ENCODE peak calls at places on chromosomes 16 and 17, in ten cellular contexts. C is uterus; E is natural killer cell; F is AG04450; G is AG10803; A is right lobe of liver; U is HFFc6; W is fibroblast of lung; B is AG04449; S is CD4-positive, alpha-beta T cell. M is an unnamed sample.

GRCh38 chr17:67491009-67491677 is 114.1 kb downstream of the PITPNC1 start:
- DNase-seq in U (peak), F (peak), S (no peak), G (peak), B (peak), C (peak), A (peak), W (peak), E (peak), M (no peak)

GRCh38 chr16:69112285-69113129 is 7.1 kb downstream of the HAS3 start:
- DNase-seq in U (no peak), A (peak), S (peak), G (peak), B (no peak), W (peak), F (no peak), C (no peak), E (peak), M (peak)

GRCh38 chr16:57647136-57647875 is 18.9 kb downstream of the ADGRG1 start:
- DNase-seq in E (no peak), G (no peak), F (no peak), C (no peak), W (no peak), S (no peak), B (no peak), A (no peak), U (no peak), M (no peak)

GRCh38 chr16:9286930-9287329 is 195.5 kb downstream of the HAPSTR1 start:
- DNase-seq in C (no peak), A (no peak), W (no peak), E (no peak), G (no peak), F (no peak), U (no peak), B (no peak), S (no peak), M (no peak)

GRCh38 chr17:58447039-58447975 is 30.0 kb upstream of the RNF43 start:
- DNase-seq in A (peak), S (peak), B (peak), C (no peak), U (peak), G (peak), E (peak), W (peak), F (peak), M (peak)

GRCh38 chr17:13601776-13602551 is at the start of gene HS3ST3A1:
- DNase-seq in W (peak), S (no peak), A (peak), F (peak), B (no peak), E (no peak), C (peak), U (peak), G (peak), M (no peak)

GRCh38 chr16:84449156-84450140 is 55.0 kb downstream of the MEAK7 start:
- DNase-seq in A (no peak), F (no peak), U (no peak), E (no peak), C (no peak), S (peak), B (no peak), G (no peak), W (no peak), M (no peak)

GRCh38 chr17:47703191-47703591 is 9.2 kb downstream of the TBKBP1 start:
- DNase-seq in A (no peak), E (peak), G (no peak), B (no peak), W (no peak), S (no peak), U (no peak), F (no peak), C (no peak), M (no peak)

GRCh38 chr16:49349446-49350168 is 24.0 kb upstream of the C16orf78 start:
- DNase-seq in U (no peak), S (no peak), C (no peak), E (no peak), G (no peak), W (no peak), B (no peak), A (no peak), F (no peak), M (no peak)

GRCh38 chr16:17368951-17369350 is 101.8 kb downstream of the XYLT1 start:
- DNase-seq in W (no peak), F (no peak), B (no peak), U (no peak), G (no peak), S (peak), E (no peak), C (no peak), A (no peak), M (no peak)

GRCh38 chr16:48831081-48831722 is 221.2 kb upstream of the N4BP1 start:
- DNase-seq in E (no peak), U (no peak), F (no peak), C (no peak), B (no peak), S (no peak), G (no peak), A (no peak), W (no peak), M (no peak)

GRCh38 chr17:76753061-76753961 is 15.4 kb downstream of the MFSD11 start:
- DNase-seq in W (no peak), U (no peak), E (no peak), S (peak), B (no peak), A (no peak), G (no peak), F (no peak), C (no peak), M (no peak)

GRCh38 chr17:33914120-33914519 is 341.0 kb upstream of the CCL2 start:
- DNase-seq in E (no peak), S (no peak), G (no peak), B (no peak), U (no peak), W (no peak), A (no peak), C (no peak), F (no peak), M (no peak)

GRCh38 chr16:67174706-67175231 is 4.4 kb downstream of the NOL3 start:
- DNase-seq in F (no peak), W (no peak), B (no peak), E (no peak), C (no peak), G (no peak), U (no peak), A (no peak), S (no peak), M (no peak)

GRCh38 chr17:27818311-27819170 is 18.2 kb upstream of the NOS2 start:
- DNase-seq in E (no peak), F (no peak), U (no peak), W (no peak), S (no peak), A (no peak), G (no peak), B (no peak), C (no peak), M (no peak)

GRCh38 chr17:80082403-80083135 is 18.8 kb upstream of the GAA start:
- DNase-seq in C (peak), W (peak), S (peak), G (peak), B (no peak), E (peak), U (peak), F (peak), A (no peak), M (peak)

GRCh38 chr17:58320163-58320558 is 8.4 kb downstream of the TSPOAP1 start:
- DNase-seq in W (no peak), S (peak), F (no peak), C (no peak), U (no peak), E (no peak), B (no peak), G (no peak), A (peak), M (peak)

GRCh38 chr17:14113137-14113536 is 43.8 kb downstream of the COX10 start:
- DNase-seq in F (no peak), S (no peak), E (no peak), W (no peak), B (no peak), A (no peak), C (no peak), G (no peak), U (no peak), M (no peak)

GRCh38 chr16:85898521-85899442 is at the start of gene IRF8:
- DNase-seq in A (peak), F (no peak), C (peak), G (no peak), W (peak), U (no peak), E (peak), B (no peak), S (peak), M (peak)

GRCh38 chr16:88534731-88535141 is 35.5 kb upstream of the ZC3H18 start:
- DNase-seq in F (no peak), G (peak), C (no peak), E (no peak), S (no peak), U (peak), W (peak), B (no peak), A (no peak), M (peak)

GRCh38 chr16:48114410-48114809 is 41.4 kb downstream of the ABCC12 start:
- DNase-seq in C (no peak), F (no peak), U (no peak), B (no peak), W (no peak), G (no peak), A (no peak), S (no peak), E (no peak), M (no peak)

GRCh38 chr16:4795181-4795827 is at the start of gene SMIM22:
- DNase-seq in E (no peak), U (no peak), W (no peak), A (no peak), G (no peak), S (no peak), F (no peak), C (no peak), B (no peak), M (no peak)

GRCh38 chr17:77002103-77003045 is 134.2 kb downstream of the MGAT5B start:
- DNase-seq in F (peak), E (no peak), G (peak), A (no peak), C (no peak), S (no peak), B (no peak), U (peak), W (peak), M (no peak)

GRCh38 chr17:63420868-63421680 is 25.0 kb downstream of the CYB561 start:
- DNase-seq in E (no peak), U (no peak), F (no peak), S (no peak), W (no peak), G (no peak), B (no peak), A (no peak), C (no peak), M (no peak)

GRCh38 chr17:66715745-66716156 is 119.2 kb upstream of the CACNG5 start:
- DNase-seq in F (peak), B (peak), W (peak), A (no peak), S (no peak), G (peak), U (peak), C (no peak), E (no peak), M (no peak)

GRCh38 chr16:87625241-87625797 is 23.0 kb downstream of the JPH3 start:
- DNase-seq in G (no peak), B (no peak), C (no peak), F (no peak), W (no peak), S (no peak), A (no peak), E (no peak), U (no peak), M (no peak)

GRCh38 chr17:50426814-50427787 is 1.1 kb downstream of the ACSF2 start:
- DNase-seq in G (peak), E (peak), B (no peak), A (peak), F (no peak), C (no peak), S (peak), W (peak), U (peak), M (peak)

GRCh38 chr17:27471321-27472269 is 15.3 kb downstream of the KSR1 start:
- DNase-seq in F (no peak), C (no peak), B (no peak), G (no peak), A (no peak), W (no peak), U (no peak), S (peak), E (no peak), M (peak)

GRCh38 chr16:67207857-67208524 is 9.1 kb downstream of the ELMO3 start:
- DNase-seq in A (no peak), U (peak), G (peak), F (no peak), W (peak), S (no peak), C (no peak), E (no peak), B (no peak), M (no peak)

GRCh38 chr17:81601525-81602120 is 35.3 kb downstream of the NPLOC4 start:
- DNase-seq in B (no peak), C (no peak), E (no peak), F (peak), U (peak), W (peak), G (peak), A (no peak), S (no peak), M (no peak)

GRCh38 chr16:101586-101985 is 23.6 kb downstream of the MPG start:
- DNase-seq in S (no peak), F (no peak), C (no peak), E (no peak), G (no peak), W (no peak), U (no peak), A (no peak), B (no peak), M (no peak)

GRCh38 chr16:48269011-48269410 is 21.7 kb upstream of the ABCC11 start:
- DNase-seq in G (no peak), C (no peak), F (no peak), E (no peak), B (no peak), W (no peak), U (no peak), A (no peak), S (no peak), M (no peak)

GRCh38 chr16:54817432-54817831 is 113.2 kb upstream of the IRX5 start:
- DNase-seq in C (no peak), U (peak), F (no peak), S (no peak), B (no peak), A (no peak), G (peak), W (no peak), E (no peak), M (no peak)

GRCh38 chr17:83010323-83011200 is 68.8 kb upstream of the METRNL start:
- DNase-seq in A (no peak), U (no peak), B (no peak), S (no peak), G (peak), W (peak), C (peak), F (no peak), E (no peak), M (no peak)

GRCh38 chr16:74691093-74691855 is 9.4 kb downstream of the MLKL start:
- DNase-seq in U (no peak), A (no peak), C (no peak), B (no peak), W (no peak), F (no peak), S (no peak), E (no peak), G (peak), M (no peak)

GRCh38 chr16:57479422-57480126 is 6.7 kb downstream of the DOK4 start:
- DNase-seq in C (peak), E (no peak), W (peak), B (no peak), S (no peak), A (no peak), F (no peak), G (peak), U (peak), M (no peak)

GRCh38 chr17:47803751-47804150 is 17.8 kb downstream of the OSBPL7 start:
- DNase-seq in F (no peak), B (no peak), C (no peak), S (no peak), W (no peak), A (no peak), U (no peak), G (no peak), E (no peak), M (no peak)

GRCh38 chr17:19365499-19365817 is 2.9 kb upstream of the B9D1 start:
- DNase-seq in F (no peak), S (peak), W (no peak), G (no peak), B (no peak), U (no peak), E (no peak), C (no peak), A (no peak), M (no peak)

GRCh38 chr16:85491798-85492616 is 121.1 kb upstream of the GSE1 start:
- DNase-seq in G (peak), A (peak), B (no peak), S (no peak), F (no peak), E (no peak), W (peak), U (peak), C (peak), M (no peak)

DNA sequence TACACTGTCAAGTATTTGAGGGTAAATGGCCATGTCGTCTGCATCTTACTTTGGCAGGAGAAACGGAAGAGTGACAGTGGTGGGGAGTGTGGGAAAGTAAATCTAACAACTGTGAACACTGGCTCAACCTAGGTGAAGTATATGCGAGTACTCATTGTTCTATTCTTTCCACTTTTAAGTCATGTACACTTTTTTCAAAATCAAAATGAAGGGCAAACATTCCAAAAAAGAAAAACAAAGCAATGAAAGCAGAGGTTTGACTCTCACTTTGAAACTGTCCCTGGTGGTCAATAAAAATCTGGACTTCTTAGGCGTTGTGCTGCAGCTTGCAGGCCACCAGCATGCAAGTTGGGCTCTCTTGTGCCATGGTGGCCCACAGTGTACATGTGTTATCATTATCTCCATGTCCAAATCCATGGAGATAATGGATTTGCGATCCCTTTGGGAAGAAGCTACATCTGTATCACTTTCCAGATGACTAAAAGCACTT is 32.7 kb downstream of the STAT5B start:
- DNase-seq in S (no peak), U (no peak), B (no peak), E (no peak), C (no peak), A (no peak), G (no peak), F (no peak), W (no peak), M (no peak)
- TF ChIP-seq CTCF in S (no peak), U (no peak), B (no peak), E (no peak), C (no peak), A (no peak), G (no peak), F (no peak), W (no peak), M (no peak)

GRCh38 chr16:8194795-8195194 is 395.5 kb downstream of the TMEM114 start:
- DNase-seq in S (no peak), W (no peak), G (no peak), F (no peak), C (no peak), B (no peak), A (no peak), U (no peak), E (no peak), M (no peak)
- TF ChIP-seq CTCF in S (no peak), W (no peak), G (no peak), F (no peak), C (no peak), B (no peak), A (no peak), U (peak), E (no peak), M (no peak)

GRCh38 chr16:50583211-50583610 is 35.0 kb downstream of the NKD1 start:
- DNase-seq in W (no peak), E (no peak), F (no peak), A (no peak), U (no peak), C (no peak), S (no peak), G (no peak), B (no peak), M (no peak)
- TF ChIP-seq CTCF in W (no peak), E (no peak), F (no peak), A (no peak), U (no peak), C (no peak), S (no peak), G (no peak), B (no peak), M (no peak)

GRCh38 chr17:36608280-36608679 is 6.9 kb downstream of the MRM1 start:
- DNase-seq in G (no peak), C (no peak), A (no peak), U (no peak), B (no peak), E (no peak), W (no peak), F (no peak), S (no peak), M (no peak)

GRCh38 chr17:36609498-36609862 is 8.1 kb downstream of the MRM1 start:
- DNase-seq in B (no peak), E (no peak), W (no peak), U (no peak), A (no peak), C (no peak), S (no peak), F (no peak), G (no peak), M (no peak)

GRCh38 chr17:36610472-36610871 is 9.1 kb downstream of the MRM1 start:
- DNase-seq in U (peak), E (no peak), F (no peak), C (no peak), S (no peak), G (no peak), W (no peak), B (no peak), A (no peak), M (no peak)

GRCh38 chr17:36611345-36612072 is 10.1 kb downstream of the MRM1 start:
- DNase-seq in W (peak), A (no peak), G (peak), E (no peak), B (no peak), S (no peak), U (peak), F (peak), C (no peak), M (no peak)

GRCh38 chr17:36608794-36609497 is 7.6 kb downstream of the MRM1 start:
- DNase-seq in S (no peak), B (no peak), F (peak), E (no peak), C (peak), A (no peak), W (peak), U (peak), G (peak), M (no peak)
- TF ChIP-seq CTCF in S (no peak), B (peak), F (peak), E (no peak), C (peak), A (peak), W (peak), U (peak), G (peak), M (no peak)

DNA sequence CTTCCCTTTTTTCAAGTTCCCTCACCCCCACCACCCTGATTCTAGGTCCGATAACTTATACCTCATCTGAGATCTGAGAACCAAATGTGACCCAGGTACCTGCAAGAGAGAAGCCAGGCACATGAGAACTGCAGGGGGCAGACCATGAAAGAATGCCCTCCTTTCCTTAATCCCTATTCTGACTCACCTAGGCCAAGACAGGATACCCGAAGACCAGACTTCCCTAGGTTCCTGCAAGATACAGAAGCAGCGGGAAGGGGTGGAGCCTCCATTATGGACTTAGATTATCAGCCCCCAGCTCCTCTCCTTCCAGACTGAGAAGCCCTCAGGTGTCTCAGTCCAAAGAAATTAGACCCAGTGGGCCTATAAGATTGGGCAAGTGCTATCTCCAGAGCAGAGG is 2.1 kb downstream of the KCNAB3 start:
- DNase-seq in S (no peak), E (no peak), G (no peak), U (no peak), W (no peak), B (no peak), F (no peak), C (no peak), A (no peak), M (no peak)
- TF ChIP-seq CTCF in S (no peak), E (no peak), G (no peak), U (no peak), W (no peak), B (no peak), F (no peak), C (no peak), A (no peak), M (no peak)

DNA sequence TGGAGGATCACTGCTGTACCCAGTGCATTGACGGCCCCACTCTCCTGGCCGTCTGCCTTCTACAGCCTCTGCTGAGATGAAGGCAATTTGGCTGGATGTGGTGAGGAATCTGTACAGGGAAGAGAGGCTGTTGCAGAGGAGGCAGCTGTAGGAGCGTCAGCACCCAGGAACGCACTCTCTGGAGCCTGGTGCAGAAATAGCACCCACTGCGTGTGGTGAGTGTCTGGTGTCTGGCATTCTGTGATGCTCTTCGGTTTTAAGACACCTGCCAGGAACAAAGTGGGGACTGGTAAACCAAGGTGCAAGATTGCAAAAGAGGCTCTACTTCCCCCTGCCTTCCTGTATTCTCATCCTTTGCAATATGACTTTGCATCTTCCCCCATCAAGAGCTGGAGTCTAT is 187.5 kb upstream of the SDK2 start:
- DNase-seq in E (no peak), B (no peak), A (no peak), S (no peak), W (no peak), F (no peak), G (no peak), C (no peak), U (no peak), M (no peak)
- TF ChIP-seq CTCF in E (no peak), B (no peak), A (no peak), S (no peak), W (no peak), F (no peak), G (no peak), C (no peak), U (no peak), M (no peak)

GRCh38 chr17:5740937-5741336 is 156.6 kb upstream of the NLRP1 start:
- DNase-seq in S (no peak), C (no peak), W (no peak), U (no peak), G (no peak), B (no peak), A (no peak), E (no peak), F (no peak), M (no peak)
- TF ChIP-seq CTCF in S (no peak), C (no peak), W (no peak), U (no peak), G (no peak), B (no peak), A (no peak), E (no peak), F (no peak), M (no peak)

GRCh38 chr16:23302045-23302956 is at the start of gene SCNN1B:
- DNase-seq in F (no peak), U (no peak), E (no peak), A (no peak), C (no peak), W (no peak), S (no peak), B (no peak), G (no peak), M (no peak)
- TF ChIP-seq CTCF in F (no peak), U (no peak), E (no peak), A (no peak), C (no peak), W (no peak), S (no peak), B (no peak), G (no peak), M (no peak)

M was measured in activated B cell treated with CpG ODN at 0.5 μM for 24 hours.